ENCODE peak calls at places on chromosomes 4 and X, in nine cellular contexts. K is heart left ventricle; V is CD4-positive, alpha-beta T cell; G is fibroblast of pulmonary artery; D is cardiac fibroblast; B is IMR-90; J is GM20000; S is osteoblast; I is nephron progenitor cell. Q is an unnamed sample.

GRCh38 chrX:47030339-47030738 is 47.9 kb upstream of the RGN start:
- DNase-seq in D (peak), J (peak), S (peak), V (no peak), K (no peak), I (peak), G (peak), B (peak), Q (peak)

GRCh38 chr4:2365054-2365912 is 53.2 kb downstream of the ZFYVE28 start:
- DNase-seq in K (no peak), D (no peak), I (no peak), B (no peak), J (no peak), S (peak), G (no peak), V (no peak), Q (no peak)

GRCh38 chr4:54228563-54229501 is at the start of gene PDGFRA:
- DNase-seq in S (peak), K (peak), V (no peak), I (peak), G (peak), B (peak), D (peak), J (no peak), Q (no peak)

GRCh38 chr4:158962396-158962795 is 140.5 kb upstream of the RAPGEF2 start:
- DNase-seq in I (no peak), K (no peak), B (no peak), G (no peak), J (no peak), D (no peak), S (no peak), V (no peak), Q (no peak)

GRCh38 chr4:188727746-188728145 is 588.5 kb downstream of the TRIML1 start:
- DNase-seq in J (no peak), K (no peak), V (no peak), G (no peak), B (peak), I (no peak), S (no peak), D (no peak), Q (no peak)

GRCh38 chrX:40459576-40460158 is 121.1 kb upstream of the ATP6AP2 start:
- DNase-seq in K (no peak), B (no peak), I (no peak), J (no peak), S (no peak), V (no peak), D (no peak), G (no peak), Q (no peak)

GRCh38 chr4:74446896-74447295 is 2.0 kb downstream of the AREG start:
- DNase-seq in I (no peak), S (peak), G (peak), D (no peak), V (no peak), K (no peak), J (no peak), B (no peak), Q (no peak)

GRCh38 chrX:40088803-40089540 is 8.8 kb downstream of the BCOR start:
- DNase-seq in D (no peak), S (peak), G (no peak), I (no peak), J (no peak), V (no peak), B (no peak), K (no peak), Q (no peak)

GRCh38 chr4:40842318-40842717 is 92.6 kb downstream of the NSUN7 start:
- DNase-seq in S (no peak), G (no peak), J (no peak), K (no peak), I (no peak), V (no peak), B (no peak), D (no peak), Q (no peak)

GRCh38 chr4:3011456-3012220 is 48.3 kb downstream of the GRK4 start:
- DNase-seq in D (no peak), B (no peak), J (no peak), I (no peak), S (peak), K (no peak), G (no peak), V (no peak), Q (no peak)

GRCh38 chr4:36333303-36333877 is 52.0 kb downstream of the DTHD1 start:
- DNase-seq in I (no peak), J (no peak), S (no peak), G (no peak), K (no peak), D (no peak), V (no peak), B (no peak), Q (no peak)

GRCh38 chrX:101117701-101118100 is 19.7 kb downstream of the CENPI start:
- DNase-seq in B (peak), I (no peak), K (no peak), D (peak), V (no peak), G (peak), J (no peak), S (no peak), Q (no peak)

GRCh38 chr4:26385690-26386089 is 64.9 kb downstream of the RBPJ start:
- DNase-seq in S (no peak), V (no peak), K (no peak), J (no peak), D (no peak), B (no peak), I (no peak), G (no peak), Q (no peak)

GRCh38 chr4:91936301-91936700 is 367.5 kb upstream of the GRID2 start:
- DNase-seq in I (no peak), J (no peak), B (peak), G (peak), V (no peak), D (no peak), S (no peak), K (no peak), Q (peak)

GRCh38 chr4:94621491-94622080 is 136.2 kb upstream of the BMPR1B start:
- DNase-seq in J (peak), D (peak), S (peak), I (peak), V (no peak), G (peak), B (peak), K (no peak), Q (peak)

GRCh38 chr4:176902710-176903323 is 110.1 kb upstream of the VEGFC start:
- DNase-seq in S (peak), B (peak), I (no peak), K (no peak), J (peak), V (no peak), D (peak), G (peak), Q (peak)

GRCh38 chr4:3045500-3045850 is 28.9 kb downstream of the HTT-AS start:
- DNase-seq in J (peak), S (no peak), G (peak), B (peak), D (peak), K (peak), V (peak), I (no peak), Q (no peak)

GRCh38 chr4:145626623-145626982 is 7.4 kb downstream of the MMAA start:
- DNase-seq in D (no peak), S (no peak), B (peak), G (no peak), J (no peak), K (no peak), I (no peak), V (no peak), Q (no peak)

GRCh38 chr4:1002131-1002630 is 9.0 kb upstream of the SLC26A1 start:
- DNase-seq in S (no peak), J (no peak), D (no peak), K (no peak), G (peak), I (peak), B (no peak), V (no peak), Q (no peak)

GRCh38 chrX:132292753-132293152 is 73.5 kb upstream of the RAP2C start:
- DNase-seq in S (peak), I (peak), G (peak), B (peak), D (peak), J (peak), V (no peak), K (peak), Q (peak)

GRCh38 chr4:3451956-3452355 is 10.2 kb downstream of the HGFAC start:
- DNase-seq in D (peak), G (peak), V (no peak), K (no peak), S (peak), J (no peak), B (peak), I (no peak), Q (peak)

GRCh38 chr4:15598644-15599043 is 56.5 kb downstream of the FBXL5 start:
- DNase-seq in I (no peak), V (no peak), B (peak), G (no peak), D (peak), S (no peak), K (no peak), J (no peak), Q (peak)

GRCh38 chrX:102950908-102951866 is 14.1 kb downstream of the RAB40AL start:
- DNase-seq in I (peak), J (peak), G (peak), K (no peak), V (peak), B (peak), S (peak), D (peak), Q (peak)

GRCh38 chrX:5876984-5877655 is 351.5 kb downstream of the NLGN4X start:
- DNase-seq in D (peak), V (no peak), K (no peak), G (no peak), I (peak), S (peak), B (no peak), J (no peak), Q (no peak)

GRCh38 chrX:68735266-68735665 is 87.8 kb downstream of the STARD8 start:
- DNase-seq in S (no peak), K (no peak), G (no peak), V (no peak), I (no peak), J (no peak), B (no peak), D (no peak), Q (no peak)

GRCh38 chr4:119329837-119330620 is 8.1 kb upstream of the FABP2 start:
- DNase-seq in G (no peak), J (no peak), B (no peak), I (no peak), K (no peak), S (no peak), V (no peak), D (no peak), Q (no peak)

GRCh38 chr4:118683513-118683912 is 1.7 kb upstream of the METTL14 start:
- DNase-seq in I (no peak), B (no peak), J (peak), V (no peak), D (peak), K (no peak), S (no peak), G (no peak), Q (peak)

GRCh38 chr4:33162122-33162521 is 2442.0 kb downstream of the PCDH7 start:
- DNase-seq in J (no peak), D (no peak), B (no peak), S (no peak), G (peak), K (no peak), I (no peak), V (no peak), Q (no peak)

GRCh38 chr4:78152795-78153194 is 95.7 kb downstream of the FRAS1 start:
- DNase-seq in S (no peak), V (no peak), K (no peak), G (no peak), I (no peak), B (no peak), J (no peak), D (no peak), Q (no peak)

GRCh38 chr4:101037249-101037648 is 310.1 kb downstream of the PPP3CA start:
- DNase-seq in V (no peak), G (peak), K (no peak), B (no peak), S (no peak), J (no peak), D (peak), I (no peak), Q (peak)

GRCh38 chrX:102154900-102155805 is 624 bp downstream of the BEX5 start:
- DNase-seq in K (no peak), G (no peak), D (no peak), B (no peak), S (no peak), I (no peak), J (no peak), V (peak), Q (no peak)

GRCh38 chr4:55545133-55545532 is 1.6 kb downstream of the CLOCK start:
- DNase-seq in J (no peak), B (peak), G (peak), K (no peak), V (no peak), I (no peak), D (peak), S (no peak), Q (peak)

GRCh38 chr4:146638801-146639351 is at the start of gene POU4F2:
- DNase-seq in D (peak), K (no peak), V (no peak), I (peak), J (peak), B (no peak), G (peak), S (peak), Q (no peak)

GRCh38 chrX:117982702-117983392 is 133.8 kb downstream of the KLHL13 start:
- DNase-seq in K (no peak), I (no peak), V (no peak), G (no peak), D (no peak), S (no peak), B (no peak), J (no peak), Q (no peak)

GRCh38 chrX:117987376-117987775 is 129.2 kb downstream of the KLHL13 start:
- DNase-seq in S (no peak), V (no peak), K (no peak), B (peak), D (no peak), I (no peak), G (no peak), J (no peak), Q (no peak)

GRCh38 chrX:117989512-117989911 is 127.1 kb downstream of the KLHL13 start:
- DNase-seq in S (no peak), D (no peak), G (no peak), B (no peak), K (no peak), V (no peak), J (no peak), I (no peak), Q (no peak)

GRCh38 chrX:117990438-117990837 is 126.2 kb downstream of the KLHL13 start:
- DNase-seq in B (peak), K (no peak), V (no peak), J (no peak), I (no peak), G (no peak), D (no peak), S (no peak), Q (peak)

DNA sequence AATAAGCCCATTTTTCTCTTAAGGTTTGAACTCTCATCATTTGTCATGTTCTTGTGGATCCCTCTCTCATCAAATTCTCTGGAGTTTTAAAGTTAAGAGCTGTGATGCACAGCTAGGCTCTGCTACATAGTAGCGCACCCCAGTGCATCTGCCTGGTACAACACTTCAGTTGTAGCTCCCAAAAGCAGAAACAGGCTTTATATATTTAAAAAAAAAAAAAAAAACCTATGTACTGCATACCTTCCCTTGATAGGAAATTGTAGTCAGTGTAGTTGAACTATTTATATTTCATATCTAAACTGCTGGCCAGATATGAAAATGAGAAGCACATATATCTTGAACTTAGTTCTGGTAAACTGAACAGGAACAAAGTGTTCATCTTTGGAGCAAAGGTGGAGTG is 131.4 kb downstream of the KLHL13 start:
- DNase-seq in K (no peak), G (no peak), S (no peak), I (no peak), J (no peak), V (no peak), D (no peak), B (peak), Q (no peak)
- TF ChIP-seq CTCF in K (no peak), G (no peak), S (no peak), I (peak), J (peak), V (no peak), D (no peak), B (peak), Q (no peak)

GRCh38 chr4:103994059-103994458 is 274.3 kb upstream of the TACR3 start:
- DNase-seq in B (no peak), S (no peak), G (no peak), D (peak), V (no peak), J (no peak), I (no peak), K (no peak), Q (peak)
- TF ChIP-seq CTCF in B (no peak), S (no peak), G (no peak), D (no peak), V (no peak), J (no peak), I (no peak), K (no peak), Q (peak)

GRCh38 chr4:183450108-183450507 is 5.7 kb downstream of the CDKN2AIP start:
- DNase-seq in G (no peak), D (no peak), B (no peak), I (no peak), K (no peak), V (no peak), J (no peak), S (no peak), Q (no peak)
- TF ChIP-seq CTCF in G (no peak), D (no peak), B (no peak), I (no peak), K (no peak), V (no peak), J (no peak), S (no peak), Q (no peak)

DNA sequence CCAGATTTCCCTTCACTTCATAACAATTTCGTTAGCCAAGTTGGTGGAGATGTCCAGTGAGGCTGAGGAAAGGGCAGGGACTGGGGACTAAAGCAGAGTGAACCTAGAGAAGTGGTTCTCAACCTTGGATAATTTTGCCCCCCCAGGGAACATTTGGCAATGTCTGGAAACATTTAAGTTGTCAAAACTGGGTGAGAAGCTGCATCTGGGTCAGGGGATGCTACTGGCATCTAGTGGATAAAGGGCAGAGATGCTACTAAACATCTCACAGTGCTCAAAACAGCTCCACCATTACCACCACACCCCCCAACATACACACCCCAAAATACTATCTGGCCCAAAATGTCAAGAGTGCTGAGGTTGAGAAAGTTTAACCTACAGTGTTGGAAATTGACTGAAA is 32.0 kb upstream of the FGF16 start:
- DNase-seq in V (no peak), B (no peak), G (peak), D (peak), I (no peak), K (no peak), S (peak), J (no peak), Q (no peak)
- TF ChIP-seq CTCF in V (no peak), B (no peak), G (peak), D (peak), I (no peak), K (no peak), S (peak), J (no peak), Q (no peak)

DNA sequence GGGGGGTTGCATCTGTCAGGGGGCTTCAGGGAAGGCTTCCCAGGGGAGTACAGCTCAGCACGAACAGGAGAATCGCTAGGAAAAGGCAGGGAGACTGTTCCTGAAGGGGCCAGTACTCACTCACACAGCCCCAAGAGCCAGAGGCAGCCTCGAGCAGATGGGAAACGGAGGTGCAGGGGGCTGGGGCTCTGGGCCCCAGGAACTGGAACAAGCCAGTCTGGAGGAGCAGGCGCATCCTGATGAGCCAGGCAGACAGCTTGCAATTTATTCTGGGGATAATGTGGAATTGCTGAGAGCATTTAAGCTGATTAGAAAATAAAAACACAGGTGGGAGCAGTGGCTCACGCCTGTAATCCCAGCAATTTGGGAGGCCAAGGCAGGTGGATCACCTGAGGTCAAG is 40.1 kb downstream of the CRMP1 start:
- DNase-seq in I (no peak), V (no peak), J (no peak), S (no peak), B (no peak), D (no peak), G (no peak), K (no peak), Q (no peak)
- TF ChIP-seq CTCF in I (no peak), V (no peak), J (no peak), S (no peak), B (no peak), D (no peak), G (no peak), K (no peak), Q (no peak)

GRCh38 chrX:125137521-125137920 is 182.2 kb upstream of the TEX13C start:
- DNase-seq in J (no peak), G (no peak), K (no peak), S (no peak), B (no peak), V (no peak), D (no peak), I (no peak), Q (no peak)

GRCh38 chrX:125131146-125131545 is 188.5 kb upstream of the TEX13C start:
- DNase-seq in D (no peak), K (no peak), S (no peak), I (no peak), B (no peak), J (no peak), G (no peak), V (no peak), Q (peak)

GRCh38 chrX:125132274-125132673 is 187.4 kb upstream of the TEX13C start:
- DNase-seq in B (peak), I (no peak), V (no peak), D (peak), K (no peak), G (no peak), J (no peak), S (no peak), Q (peak)
- TF ChIP-seq CTCF in B (peak), I (peak), V (no peak), D (no peak), K (no peak), G (no peak), J (no peak), S (no peak), Q (peak)

GRCh38 chrX:71909956-71910355 is 689 bp upstream of the NHSL2 start:
- DNase-seq in D (no peak), S (no peak), B (no peak), G (peak), I (peak), V (no peak), K (no peak), J (no peak), Q (no peak)
- TF ChIP-seq CTCF in D (peak), S (peak), B (no peak), G (peak), I (no peak), V (no peak), K (no peak), J (no peak), Q (no peak)

DNA sequence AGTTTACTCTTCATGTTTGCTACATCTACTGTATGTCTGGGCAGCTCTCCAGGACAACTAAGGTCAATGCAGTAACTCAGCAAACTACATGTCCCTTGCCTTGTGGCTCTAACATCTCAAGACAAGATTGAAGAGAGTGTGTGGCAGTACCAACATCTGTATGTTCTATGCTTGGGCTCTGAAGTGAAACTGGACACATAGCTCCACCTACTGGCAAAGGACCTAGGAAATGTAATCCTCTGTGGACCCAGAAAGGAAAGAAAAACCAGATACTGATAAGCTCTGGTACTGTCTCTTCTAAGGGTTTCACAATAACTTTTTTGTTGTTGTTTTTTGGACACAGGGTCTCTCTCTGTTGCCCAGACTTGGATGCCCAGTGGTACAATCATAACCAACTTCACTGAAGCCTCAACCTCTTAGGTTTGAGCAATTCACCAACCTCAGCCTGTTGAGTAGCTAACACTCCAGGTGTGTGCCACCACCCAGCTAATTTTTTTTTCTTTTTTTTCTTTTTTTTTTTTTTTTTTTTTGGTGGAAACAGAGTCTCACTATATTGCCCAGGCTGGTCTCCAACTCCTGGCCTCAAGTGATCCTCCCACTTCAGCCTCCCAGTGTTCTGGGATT is 64.1 kb downstream of the QDPR start:
- DNase-seq in J (peak), B (peak), S (peak), I (peak), G (peak), D (peak), V (no peak), K (peak), Q (peak)
- TF ChIP-seq CTCF in J (peak), B (peak), S (peak), I (peak), G (peak), D (peak), V (peak), K (peak), Q (peak)

Q was measured in MCF 10A.